ENCODE peak calls at places on chromosomes 1 and 21, in ten cellular contexts. U is cardiac muscle cell, J is GM12865, W is endothelial cell, D is cardiac fibroblast, V is IMR-90, Z is left ventricle myocardium inferior, E is heart left ventricle, Q is AG04449, N is PC-3. I is an unnamed sample.

GRCh38 chr1:28365864-28366263 is 3.7 kb upstream of the PHACTR4 start:
- DNase-seq in U (no peak), J (no peak), W (no peak), D (no peak), V (no peak), Z (no peak), E (no peak), Q (no peak), N (peak; percentile 91), I (no peak)

GRCh38 chr1:211521102-211521815 is 29.3 kb upstream of the RD3 start:
- DNase-seq in U (no peak), J (no peak), W (no peak), D (no peak), V (no peak), Z (no peak), E (no peak), Q (no peak), N (no peak), I (no peak)

GRCh38 chr1:213122514-213122929 is 71.5 kb downstream of the RPS6KC1 start:
- DNase-seq in U (peak; percentile 73), J (peak; percentile 58), W (no peak), D (peak; percentile 75), V (peak; percentile 71), Z (no peak), E (no peak), Q (no peak), N (peak; percentile 89), I (peak; percentile 14)

GRCh38 chr1:156663178-156663577 is 14.0 kb downstream of the NES start:
- DNase-seq in U (peak; percentile 61), J (peak; percentile 18), W (no peak), D (peak; percentile 36), V (peak; percentile 79), Z (peak; percentile 50), E (peak; percentile 85), Q (no peak), N (no peak), I (no peak)

GRCh38 chr1:25685938-25686665 is 69.5 kb downstream of the MAN1C1 start:
- DNase-seq in U (no peak), J (no peak), W (no peak), D (no peak), V (no peak), Z (no peak), E (no peak), Q (no peak), N (no peak), I (no peak)

GRCh38 chr1:227888404-227889046 is 59.2 kb downstream of the WNT9A start:
- DNase-seq in U (no peak), J (no peak), W (no peak), D (no peak), V (no peak), Z (no peak), E (no peak), Q (no peak), N (no peak), I (no peak)

GRCh38 chr1:166354411-166354810 is 187.6 kb upstream of the FAM78B start:
- DNase-seq in U (no peak), J (no peak), W (no peak), D (no peak), V (no peak), Z (no peak), E (no peak), Q (no peak), N (peak; percentile 26), I (no peak)

GRCh38 chr1:205495237-205495823 is 9.1 kb upstream of the CDK18 start:
- DNase-seq in U (peak; percentile 21), J (no peak), W (no peak), D (no peak), V (no peak), Z (peak; percentile 69), E (peak; percentile 88), Q (no peak), N (no peak), I (no peak)

DNA sequence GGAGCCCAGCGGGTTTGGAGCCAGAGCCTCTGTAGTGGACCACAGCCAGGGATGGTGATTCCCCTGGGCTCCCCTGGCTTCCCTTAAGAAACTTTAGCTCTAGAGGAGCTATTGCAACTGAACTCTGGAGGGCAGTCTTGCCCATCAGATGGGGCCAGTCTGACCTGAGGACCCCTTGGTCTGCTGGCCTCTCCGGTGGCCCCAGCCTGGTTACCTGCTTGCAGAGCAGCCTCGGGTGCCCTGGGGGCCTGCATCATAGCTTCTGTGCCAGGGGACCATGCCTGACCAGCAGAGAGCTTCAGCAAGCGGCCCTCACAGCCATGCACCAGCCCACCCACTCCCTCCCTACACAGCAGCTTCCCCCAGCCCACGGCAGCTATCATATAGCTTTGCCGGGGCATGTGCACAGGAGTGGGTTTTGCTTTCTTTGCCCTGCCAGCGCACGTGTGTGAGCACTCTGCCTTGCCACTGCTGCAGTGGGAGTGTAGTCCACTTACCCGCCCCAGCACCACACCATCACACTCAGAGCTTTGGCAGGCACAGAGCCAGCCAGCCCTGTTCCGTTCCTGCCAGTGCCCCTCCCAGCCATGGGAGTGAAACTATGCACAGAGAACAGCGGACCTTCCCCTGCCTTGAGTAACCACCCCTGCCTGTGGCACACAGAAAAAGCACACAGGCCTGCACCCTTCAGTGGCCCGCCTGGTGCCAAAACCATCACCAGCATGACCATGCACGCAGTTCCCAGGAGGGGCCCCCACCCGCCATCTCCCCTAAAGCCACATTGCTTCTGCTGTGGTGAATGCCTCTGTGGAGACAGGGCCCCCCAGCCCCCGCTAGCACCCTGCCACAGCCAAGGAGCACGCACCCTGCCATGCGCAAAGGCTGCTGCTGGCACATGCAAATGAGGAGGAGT is 442.9 kb upstream of the NEGR1 start:
- DNase-seq in U (peak; percentile 52), J (no peak), W (peak; percentile 35), D (no peak), V (no peak), Z (no peak), E (peak; percentile 12), Q (no peak), N (peak; percentile 24), I (no peak)
- TF ChIP-seq CTCF in U (no peak), J (no peak), W (no peak), D (no peak), V (no peak), Z (no peak), E (no peak), Q (no peak), N (peak; percentile 40), I (no peak)

DNA sequence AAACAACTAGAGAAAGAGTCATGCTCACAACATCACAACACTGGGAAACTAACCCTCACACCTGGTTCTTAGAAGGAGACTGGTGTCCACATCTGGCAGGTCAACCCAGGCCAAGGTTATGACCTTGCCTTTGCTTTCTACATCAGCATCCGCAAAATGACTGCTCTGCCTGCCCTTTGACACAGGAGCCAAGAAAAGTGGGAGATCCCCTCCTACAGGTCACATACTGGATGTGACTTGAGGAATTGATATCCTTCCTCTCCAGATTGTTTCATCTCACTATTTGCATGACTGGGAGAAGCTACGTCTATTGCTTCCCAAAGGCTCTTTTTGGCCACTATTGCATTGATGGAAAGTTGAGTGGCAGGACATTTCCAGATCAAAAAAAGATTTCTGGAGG is 115.5 kb downstream of the MIS18A start:
- DNase-seq in U (no peak), J (no peak), W (no peak), D (no peak), V (no peak), Z (no peak), E (no peak), Q (no peak), N (no peak), I (no peak)
- TF ChIP-seq CTCF in U (no peak), J (no peak), W (no peak), D (no peak), V (no peak), Z (no peak), E (no peak), Q (no peak), N (no peak), I (no peak)

DNA sequence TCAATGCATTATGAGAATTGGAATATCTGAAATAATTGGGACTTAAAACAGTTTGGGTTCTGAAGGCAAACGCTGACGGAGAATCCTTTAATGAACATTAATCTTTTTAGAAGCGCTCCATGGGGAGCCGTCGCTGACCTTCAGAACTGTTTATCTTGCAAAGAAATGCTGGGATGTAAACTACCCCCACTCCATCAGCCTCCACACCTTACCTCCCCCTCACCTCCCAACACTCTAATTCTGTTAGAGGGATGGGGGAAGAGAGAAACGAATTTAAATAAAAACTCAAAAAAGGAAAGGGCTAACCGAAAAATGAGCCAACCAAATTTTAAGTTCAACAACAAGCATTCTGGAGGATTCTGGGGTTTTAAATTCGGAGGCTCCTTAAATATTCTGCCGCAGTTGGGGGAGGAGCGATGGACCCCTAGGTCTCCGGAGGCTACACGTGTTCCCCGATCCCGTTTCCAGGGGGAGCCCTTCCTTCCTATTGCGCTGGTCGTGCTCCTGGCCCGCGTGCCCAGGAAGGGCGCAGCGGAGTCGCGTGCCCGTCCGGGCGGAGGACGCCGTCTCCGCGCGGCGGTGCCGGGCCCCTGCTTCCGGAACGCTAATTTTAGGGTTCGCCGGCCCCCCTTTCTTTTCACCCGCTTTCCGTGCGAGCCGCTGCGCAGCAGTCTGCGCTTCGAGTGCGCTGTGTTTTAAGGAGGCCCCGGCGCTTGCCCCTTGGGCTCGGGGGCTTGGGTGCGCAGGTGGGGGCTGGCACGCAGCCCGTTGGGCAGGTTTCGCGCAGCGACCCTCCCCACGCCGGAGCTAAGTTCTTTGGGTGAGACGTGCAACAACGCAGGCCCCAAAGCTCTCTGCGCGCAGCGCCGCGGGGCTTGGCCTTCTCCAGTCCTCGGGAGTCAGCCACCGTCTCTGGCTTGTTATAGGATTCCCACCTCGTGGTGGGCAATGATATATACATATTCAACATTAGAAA is 43.8 kb upstream of the DNAJC6 start:
- DNase-seq in U (peak; percentile 86), J (peak; percentile 67), W (peak; percentile 58), D (peak; percentile 44), V (no peak), Z (peak; percentile 58), E (peak; percentile 65), Q (no peak), N (no peak), I (no peak)
- TF ChIP-seq CTCF in U (peak; percentile 42), J (peak; percentile 1), W (no peak), D (peak; percentile 12), V (no peak), Z (peak; percentile 39), E (peak; percentile 22), Q (peak; percentile 57), N (no peak), I (peak; percentile 33)

GRCh38 chr1:172399369-172400072 is 21.0 kb upstream of the C1orf105 start:
- DNase-seq in U (peak; percentile 13), J (peak; percentile 82), W (no peak), D (peak; percentile 97), V (peak; percentile 92), Z (peak; percentile 34), E (peak; percentile 66), Q (peak; percentile 89), N (peak; percentile 100), I (peak; percentile 93)

GRCh38 chr1:172398193-172398592 is 22.3 kb upstream of the C1orf105 start:
- DNase-seq in U (no peak), J (peak; percentile 59), W (no peak), D (peak; percentile 57), V (peak; percentile 18), Z (no peak), E (peak; percentile 45), Q (no peak), N (no peak), I (no peak)

GRCh38 chr1:172402878-172403573 is 17.5 kb upstream of the C1orf105 start:
- DNase-seq in U (no peak), J (no peak), W (no peak), D (no peak), V (no peak), Z (no peak), E (no peak), Q (no peak), N (no peak), I (no peak)

GRCh38 chr1:172400073-172400737 is 20.3 kb upstream of the C1orf105 start:
- DNase-seq in U (no peak), J (no peak), W (peak; percentile 14), D (no peak), V (no peak), Z (no peak), E (no peak), Q (no peak), N (no peak), I (no peak)

GRCh38 chr1:172401907-172402306 is 18.6 kb upstream of the C1orf105 start:
- DNase-seq in U (peak; percentile 11), J (no peak), W (no peak), D (no peak), V (no peak), Z (no peak), E (no peak), Q (no peak), N (peak; percentile 53), I (no peak)
- TF ChIP-seq CTCF in U (peak; percentile 27), J (no peak), W (peak; percentile 26), D (peak; percentile 18), V (peak; percentile 8), Z (no peak), E (no peak), Q (no peak), N (peak; percentile 76), I (no peak)

I was measured in AG09319.